ENCODE peak calls at places on chromosomes 1 and 21, in nine cellular contexts. A is K562, N is A549, X is GM23338, B is HCT116, L is HepG2, K is HL-60, I is SK-N-SH, U is GM12878. F is an unnamed sample.

GRCh38 chr1:43706598-43707190 is 642 bp upstream of the ST3GAL3 start:
- DNase-seq in A (peak; percentile 22), L (peak; percentile 20), B (no peak), I (peak; percentile 39), X (peak; percentile 84), N (no peak), K (no peak), U (no peak), F (no peak)

GRCh38 chr1:58116284-58116683 is 430.2 kb downstream of the OMA1 start:
- DNase-seq in N (no peak), X (peak; percentile 17), L (no peak), B (no peak), I (no peak), U (no peak), A (no peak), K (no peak), F (no peak)

GRCh38 chr1:15756143-15757015 is 2.2 kb upstream of the FBLIM1 start:
- DNase-seq in L (peak; percentile 52), I (no peak), X (peak; percentile 62), N (no peak), K (no peak), A (no peak), U (no peak), B (no peak), F (no peak)

GRCh38 chr1:183444243-183444642 is 26.1 kb upstream of the NMNAT2 start:
- DNase-seq in K (no peak), I (no peak), B (no peak), L (no peak), N (no peak), A (no peak), U (no peak), X (no peak), F (no peak)

GRCh38 chr1:8875216-8875861 is 3.1 kb downstream of the ENO1 start:
- DNase-seq in L (no peak), N (no peak), X (no peak), B (no peak), I (no peak), K (no peak), A (no peak), U (no peak), F (no peak)

GRCh38 chr1:107493111-107493716 is 352.4 kb downstream of the NTNG1 start:
- DNase-seq in X (no peak), N (no peak), B (no peak), I (peak; percentile 27), L (no peak), K (no peak), A (no peak), U (no peak), F (no peak)

GRCh38 chr1:205246426-205247119 is 18.8 kb downstream of the TMCC2 start:
- DNase-seq in I (no peak), B (no peak), L (no peak), X (no peak), N (no peak), U (no peak), K (no peak), A (no peak), F (no peak)

GRCh38 chr1:223828162-223828848 is 17.4 kb downstream of the TP53BP2 start:
- DNase-seq in B (no peak), X (no peak), A (no peak), L (no peak), I (no peak), U (no peak), K (no peak), N (no peak), F (no peak)

GRCh38 chr1:67749844-67750689 is 65.1 kb downstream of the GADD45A start:
- DNase-seq in N (no peak), I (no peak), U (no peak), B (peak; percentile 59), A (peak; percentile 51), K (no peak), L (no peak), X (peak; percentile 46), F (no peak)

GRCh38 chr1:174875306-174875705 is 124.4 kb upstream of the CACYBP start:
- DNase-seq in N (no peak), K (no peak), X (peak; percentile 64), A (peak; percentile 28), I (no peak), U (no peak), L (peak; percentile 49), B (no peak), F (no peak)

GRCh38 chr21:44267655-44268142 is 6.0 kb upstream of the DNMT3L start:
- DNase-seq in L (peak; percentile 35), B (no peak), U (peak; percentile 5), X (peak; percentile 68), N (no peak), K (no peak), A (peak; percentile 81), I (no peak), F (no peak)

GRCh38 chr1:151961795-151962194 is 31.9 kb downstream of the S100A10 start:
- DNase-seq in N (no peak), U (no peak), I (no peak), X (no peak), K (no peak), B (no peak), A (no peak), L (no peak), F (no peak)

GRCh38 chr21:43355925-43356289 is 71.0 kb downstream of the SIK1 start:
- DNase-seq in I (no peak), N (no peak), U (no peak), X (no peak), B (no peak), K (no peak), L (peak; percentile 80), A (no peak), F (no peak)

GRCh38 chr1:101592861-101593260 is 356.0 kb downstream of the S1PR1 start:
- DNase-seq in N (no peak), U (no peak), X (no peak), K (no peak), B (no peak), L (no peak), I (no peak), A (no peak), F (no peak)

GRCh38 chr1:21847223-21848205 is 35.4 kb downstream of the LDLRAD2 start:
- DNase-seq in N (no peak), X (no peak), L (no peak), I (no peak), B (no peak), K (no peak), U (no peak), A (no peak), F (no peak)

DNA sequence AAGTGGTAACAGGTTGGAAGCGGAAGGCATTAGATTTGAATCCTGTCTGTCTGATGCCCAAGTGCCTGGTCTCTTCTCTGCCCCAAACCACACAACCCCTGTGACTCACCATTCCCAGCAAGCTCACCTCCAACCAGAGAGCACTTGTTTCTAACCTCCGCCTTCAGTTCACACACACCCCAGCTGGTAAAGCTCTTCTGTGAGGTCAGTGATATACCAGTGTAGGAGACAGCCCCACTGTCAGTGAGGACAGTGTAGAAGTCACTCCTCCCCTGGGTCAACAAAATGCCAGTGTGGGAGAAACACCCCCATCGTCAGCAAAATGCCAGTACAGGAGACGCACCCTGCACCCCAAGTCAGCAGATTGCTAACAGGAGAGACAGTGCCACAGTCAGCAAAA is 2.6 kb downstream of the RIMS3 start:
- DNase-seq in A (no peak), B (no peak), L (no peak), X (no peak), N (no peak), K (no peak), U (no peak), I (no peak), F (no peak)
- TF ChIP-seq REST in A (no peak), B (no peak), L (no peak), X (no peak), N (no peak), K (no peak), U (no peak), I (no peak), F (no peak)

DNA sequence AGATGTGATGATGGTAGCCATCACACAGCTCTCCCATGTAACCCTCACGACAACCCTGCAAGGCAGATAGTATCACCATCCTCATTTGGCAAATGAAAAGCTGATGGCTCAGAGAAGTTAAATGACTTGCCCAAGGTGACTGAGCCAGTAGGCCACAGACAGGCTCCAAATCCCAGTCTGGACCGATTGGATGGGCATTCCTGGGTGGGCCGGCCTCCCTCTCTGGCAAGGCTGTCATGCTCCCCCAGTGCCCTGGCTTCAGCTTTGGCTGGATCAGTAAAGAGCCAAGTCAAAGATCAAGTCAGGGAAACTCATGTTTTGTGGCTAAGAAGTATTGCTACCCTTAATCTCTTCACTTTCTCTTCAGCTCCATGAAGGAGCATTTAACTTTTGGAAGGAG is 41.2 kb downstream of the CDCP2 start:
- DNase-seq in K (no peak), B (no peak), U (no peak), N (no peak), X (no peak), I (no peak), A (no peak), L (no peak), F (no peak)
- TF ChIP-seq REST in K (no peak), B (no peak), U (no peak), N (no peak), X (no peak), I (no peak), A (no peak), L (no peak), F (no peak)

GRCh38 chr1:147292012-147292411 is 49.5 kb downstream of the CHD1L start:
- DNase-seq in N (no peak), X (no peak), L (no peak), B (no peak), K (no peak), U (no peak), I (no peak), A (no peak), F (no peak)

GRCh38 chr1:147281950-147282349 is 39.5 kb downstream of the CHD1L start:
- DNase-seq in L (no peak), U (no peak), B (no peak), A (no peak), K (no peak), I (no peak), N (no peak), X (no peak), F (no peak)

GRCh38 chr1:147292635-147293251 is 50.3 kb downstream of the CHD1L start:
- DNase-seq in I (no peak), X (no peak), U (no peak), A (no peak), B (no peak), L (no peak), K (no peak), N (no peak), F (no peak)

GRCh38 chr1:147287133-147287865 is 44.8 kb downstream of the CHD1L start:
- DNase-seq in L (no peak), X (no peak), A (no peak), I (no peak), U (no peak), N (no peak), K (no peak), B (no peak), F (no peak)
- TF ChIP-seq REST in L (no peak), X (no peak), A (no peak), I (no peak), U (no peak), N (no peak), K (no peak), B (no peak), F (no peak)

DNA sequence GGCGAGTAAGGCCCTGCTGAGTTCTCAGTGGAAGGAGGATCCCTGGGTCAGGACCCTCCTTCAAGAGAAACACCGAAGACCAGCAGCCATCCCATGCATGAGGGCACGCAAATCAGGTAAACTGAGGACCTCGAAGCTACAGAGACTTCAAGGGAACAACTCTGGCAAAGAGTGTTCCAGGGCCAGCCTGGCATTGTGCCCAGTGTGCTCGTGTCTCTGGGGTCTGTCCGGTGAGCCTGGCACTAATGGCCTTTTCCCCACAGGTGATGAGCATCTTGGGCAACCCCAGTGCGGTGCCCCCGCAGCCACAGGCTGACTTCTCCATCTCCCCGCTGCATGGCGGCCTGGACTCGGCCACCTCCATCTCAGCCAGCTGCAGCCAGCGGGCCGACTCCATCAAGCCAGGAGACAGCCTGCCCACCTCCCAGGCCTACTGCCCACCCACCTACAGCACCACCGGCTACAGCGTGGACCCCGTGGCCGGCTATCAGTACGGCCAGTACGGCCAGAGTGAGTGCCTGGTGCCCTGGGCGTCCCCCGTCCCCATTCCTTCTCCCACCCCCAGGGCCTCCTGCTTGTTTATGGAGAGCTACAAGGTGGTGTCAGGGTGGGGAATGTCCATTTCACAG is 104.8 kb downstream of the PAX7 start:
- DNase-seq in N (no peak), I (no peak), A (no peak), U (no peak), L (no peak), X (no peak), K (no peak), B (no peak), F (no peak)
- TF ChIP-seq REST in N (no peak), I (no peak), A (no peak), U (no peak), L (no peak), X (no peak), K (no peak), B (no peak), F (no peak)